ENCODE peak calls at places on chromosomes 3 and 15, in seven cellular contexts. K is activated CD8-positive, alpha-beta memory T cell treated with anti-CD3 and anti-CD28 coated beads, Interleukin-2, amount 50 U/mL, for 4 hours; H is amniotic stem cell; D is SJSA1; O is HL-60; N is fibroblast of the aortic adventitia; P is heart right ventricle. B is an unnamed sample.

GRCh38 chr3:29914861-29915524 is 634.1 kb downstream of the RBMS3 start:
- DNase-seq in O (no peak), H (peak; percentile 31), K (no peak), D (peak; percentile 62), P (no peak), N (peak; percentile 72), B (no peak)

GRCh38 chr15:37081985-37082384 is 18.4 kb downstream of the MEIS2 start:
- DNase-seq in O (no peak), N (peak; percentile 64), H (no peak), P (no peak), K (no peak), D (no peak), B (no peak)

GRCh38 chr3:159057621-159058020 is 255.8 kb downstream of the MFSD1 start:
- DNase-seq in H (no peak), O (no peak), D (no peak), P (no peak), K (no peak), N (no peak), B (no peak)

GRCh38 chr15:68300115-68300940 is 22.8 kb downstream of the FEM1B start:
- DNase-seq in H (no peak), D (no peak), O (no peak), P (no peak), N (no peak), K (no peak), B (no peak)

GRCh38 chr15:64915518-64916227 is 4.0 kb downstream of the ANKDD1A start:
- DNase-seq in O (no peak), K (no peak), N (no peak), D (no peak), H (no peak), P (no peak), B (no peak)

GRCh38 chr3:124967964-124968363 is 33.4 kb upstream of the MUC13 start:
- DNase-seq in P (no peak), O (no peak), D (no peak), N (no peak), H (no peak), K (no peak), B (no peak)

GRCh38 chr3:20007960-20008359 is 4.1 kb downstream of the PP2D1 start:
- DNase-seq in N (no peak), H (no peak), D (no peak), O (no peak), K (no peak), P (no peak), B (no peak)

GRCh38 chr15:82196353-82196752 is 66.2 kb downstream of the EFL1 start:
- DNase-seq in D (no peak), P (no peak), O (no peak), N (no peak), H (no peak), K (no peak), B (no peak)

GRCh38 chr3:133448478-133449122 is 48.7 kb downstream of the BFSP2 start:
- DNase-seq in N (no peak), D (no peak), H (no peak), K (no peak), P (no peak), O (no peak), B (peak; percentile 97)

GRCh38 chr15:101373580-101373979 is 78.5 kb upstream of the SNRPA1 start:
- DNase-seq in H (no peak), K (no peak), P (no peak), O (no peak), N (no peak), D (no peak), B (no peak)

GRCh38 chr3:149134560-149134959 is 5.1 kb downstream of the HPS3 start:
- DNase-seq in K (no peak), H (no peak), P (no peak), N (peak; percentile 35), O (no peak), D (no peak), B (no peak)

GRCh38 chr15:45648521-45649200 is 13.8 kb downstream of the SQOR start:
- DNase-seq in N (peak; percentile 73), O (no peak), D (no peak), H (peak; percentile 22), P (no peak), K (no peak), B (no peak)

GRCh38 chr3:196969660-196970546 is 1.3 kb upstream of the PIGZ start:
- DNase-seq in K (peak; percentile 66), D (peak; percentile 44), H (no peak), P (peak; percentile 74), O (peak; percentile 56), N (peak; percentile 30), B (no peak)

GRCh38 chr15:40361640-40362039 is 3.6 kb downstream of the DISP2 start:
- DNase-seq in O (no peak), P (no peak), D (no peak), H (no peak), N (no peak), K (no peak), B (no peak)

GRCh38 chr3:156307704-156308103 is 187.3 kb downstream of the KCNAB1 start:
- DNase-seq in H (peak; percentile 46), P (peak; percentile 59), D (peak; percentile 21), N (peak; percentile 92), K (no peak), O (no peak), B (no peak)

GRCh38 chr3:168939651-168940238 is 723.8 kb downstream of the MECOM start:
- DNase-seq in N (no peak), D (no peak), K (no peak), O (no peak), P (no peak), H (no peak), B (no peak)

GRCh38 chr15:95770191-95770590 is 560.3 kb upstream of the NR2F2 start:
- DNase-seq in D (peak; percentile 62), N (peak; percentile 55), O (no peak), H (no peak), K (no peak), P (no peak), B (no peak)

GRCh38 chr3:98994128-98994762 is 92.8 kb upstream of the DCBLD2 start:
- DNase-seq in P (no peak), K (no peak), N (peak; percentile 86), O (no peak), H (peak; percentile 15), D (peak; percentile 47), B (no peak)

GRCh38 chr15:25408428-25408827 is 30.4 kb downstream of the UBE3A start:
- DNase-seq in K (no peak), N (peak; percentile 35), O (no peak), H (no peak), D (no peak), P (no peak), B (no peak)

GRCh38 chr3:14166877-14167605 is 11.4 kb downstream of the XPC start:
- DNase-seq in D (no peak), P (no peak), N (no peak), K (no peak), O (no peak), H (peak; percentile 40), B (no peak)

GRCh38 chr3:182755308-182756106 is 37.8 kb upstream of the ATP11B start:
- DNase-seq in O (no peak), K (no peak), D (peak; percentile 4), N (peak; percentile 37), P (no peak), H (no peak), B (no peak)

GRCh38 chr3:131338948-131339640 is 42.5 kb upstream of the NUDT16 start:
- DNase-seq in O (no peak), P (no peak), K (no peak), N (no peak), D (peak; percentile 28), H (no peak), B (no peak)